ENCODE peak calls at places on chromosome 21, in six cellular contexts. One of them, this sample, is unnamed.

GRCh38 chr21:45011911-45012660 is 62.3 kb upstream of the ADARB1 start:
- DNase-seq in stimulated activated CD4-positive, alpha-beta T cell treated with anti-CD3 and anti-CD28 coated beads, Interleukin-1b, Interleukin-23, amount 100 ng/mL, for 1 hour: no peak
- DNase-seq in activated CD4-positive, alpha-beta T cell treated with anti-CD3 and anti-CD28 coated beads, Interleukin-2, amount 10 ng/mL, durations not matched to agents 7 days and 5 days: no peak
- DNase-seq in substantia nigra: no peak
- DNase-seq in Peyer's patch: no peak
- DNase-seq in activated CD8-positive, alpha-beta T cell treated with anti-CD3 and anti-CD28 coated beads for 36 hours: no peak
- DNase-seq in this sample: no peak

GRCh38 chr21:16534408-16535099 is 804.8 kb downstream of the USP25 start:
- DNase-seq in stimulated activated CD4-positive, alpha-beta T cell treated with anti-CD3 and anti-CD28 coated beads, Interleukin-1b, Interleukin-23, amount 100 ng/mL, for 1 hour: no peak
- DNase-seq in activated CD4-positive, alpha-beta T cell treated with anti-CD3 and anti-CD28 coated beads, Interleukin-2, amount 10 ng/mL, durations not matched to agents 7 days and 5 days: no peak
- DNase-seq in substantia nigra: peak
- DNase-seq in Peyer's patch: no peak
- DNase-seq in activated CD8-positive, alpha-beta T cell treated with anti-CD3 and anti-CD28 coated beads for 36 hours: no peak
- DNase-seq in this sample: peak

GRCh38 chr21:42570362-42570761 is 56.7 kb downstream of the SLC37A1 start:
- DNase-seq in stimulated activated CD4-positive, alpha-beta T cell treated with anti-CD3 and anti-CD28 coated beads, Interleukin-1b, Interleukin-23, amount 100 ng/mL, for 1 hour: no peak
- DNase-seq in activated CD4-positive, alpha-beta T cell treated with anti-CD3 and anti-CD28 coated beads, Interleukin-2, amount 10 ng/mL, durations not matched to agents 7 days and 5 days: no peak
- DNase-seq in substantia nigra: no peak
- DNase-seq in Peyer's patch: no peak
- DNase-seq in activated CD8-positive, alpha-beta T cell treated with anti-CD3 and anti-CD28 coated beads for 36 hours: no peak
- DNase-seq in this sample: no peak

GRCh38 chr21:21907271-21907670 is 909.1 kb downstream of the NCAM2 start:
- DNase-seq in stimulated activated CD4-positive, alpha-beta T cell treated with anti-CD3 and anti-CD28 coated beads, Interleukin-1b, Interleukin-23, amount 100 ng/mL, for 1 hour: no peak
- DNase-seq in activated CD4-positive, alpha-beta T cell treated with anti-CD3 and anti-CD28 coated beads, Interleukin-2, amount 10 ng/mL, durations not matched to agents 7 days and 5 days: no peak
- DNase-seq in substantia nigra: no peak
- DNase-seq in Peyer's patch: no peak
- DNase-seq in activated CD8-positive, alpha-beta T cell treated with anti-CD3 and anti-CD28 coated beads for 36 hours: no peak
- DNase-seq in this sample: no peak

GRCh38 chr21:42571391-42572150 is 57.9 kb downstream of the SLC37A1 start:
- DNase-seq in stimulated activated CD4-positive, alpha-beta T cell treated with anti-CD3 and anti-CD28 coated beads, Interleukin-1b, Interleukin-23, amount 100 ng/mL, for 1 hour: no peak
- DNase-seq in activated CD4-positive, alpha-beta T cell treated with anti-CD3 and anti-CD28 coated beads, Interleukin-2, amount 10 ng/mL, durations not matched to agents 7 days and 5 days: no peak
- DNase-seq in substantia nigra: no peak
- DNase-seq in Peyer's patch: peak
- DNase-seq in activated CD8-positive, alpha-beta T cell treated with anti-CD3 and anti-CD28 coated beads for 36 hours: no peak
- DNase-seq in this sample: no peak

GRCh38 chr21:45265721-45266517 is 21.8 kb downstream of the POFUT2 start:
- DNase-seq in stimulated activated CD4-positive, alpha-beta T cell treated with anti-CD3 and anti-CD28 coated beads, Interleukin-1b, Interleukin-23, amount 100 ng/mL, for 1 hour: no peak
- DNase-seq in activated CD4-positive, alpha-beta T cell treated with anti-CD3 and anti-CD28 coated beads, Interleukin-2, amount 10 ng/mL, durations not matched to agents 7 days and 5 days: no peak
- DNase-seq in substantia nigra: no peak
- DNase-seq in Peyer's patch: peak
- DNase-seq in activated CD8-positive, alpha-beta T cell treated with anti-CD3 and anti-CD28 coated beads for 36 hours: no peak
- DNase-seq in this sample: no peak

GRCh38 chr21:32578107-32578691 is 7.1 kb downstream of the TCP10L start:
- DNase-seq in stimulated activated CD4-positive, alpha-beta T cell treated with anti-CD3 and anti-CD28 coated beads, Interleukin-1b, Interleukin-23, amount 100 ng/mL, for 1 hour: no peak
- DNase-seq in activated CD4-positive, alpha-beta T cell treated with anti-CD3 and anti-CD28 coated beads, Interleukin-2, amount 10 ng/mL, durations not matched to agents 7 days and 5 days: no peak
- DNase-seq in substantia nigra: no peak
- DNase-seq in Peyer's patch: no peak
- DNase-seq in activated CD8-positive, alpha-beta T cell treated with anti-CD3 and anti-CD28 coated beads for 36 hours: peak
- DNase-seq in this sample: peak

GRCh38 chr21:43979654-43980053 is 32.5 kb upstream of the TRAPPC10 start:
- DNase-seq in stimulated activated CD4-positive, alpha-beta T cell treated with anti-CD3 and anti-CD28 coated beads, Interleukin-1b, Interleukin-23, amount 100 ng/mL, for 1 hour: no peak
- DNase-seq in activated CD4-positive, alpha-beta T cell treated with anti-CD3 and anti-CD28 coated beads, Interleukin-2, amount 10 ng/mL, durations not matched to agents 7 days and 5 days: no peak
- DNase-seq in substantia nigra: peak
- DNase-seq in Peyer's patch: no peak
- DNase-seq in activated CD8-positive, alpha-beta T cell treated with anti-CD3 and anti-CD28 coated beads for 36 hours: no peak
- DNase-seq in this sample: no peak